ENCODE peak calls at places on chromosome 2, in six cellular contexts. One of them, this sample, is unnamed.

GRCh38 chr2:64186698-64187605 is 42.7 kb upstream of the PELI1 start:
- DNase-seq in dorsolateral prefrontal cortex: no peak
- DNase-seq in fibroblast of lung: no peak
- DNase-seq in brain microvascular endothelial cell: no peak
- DNase-seq in CD8-positive, alpha-beta T cell: no peak
- DNase-seq in fibroblast of pulmonary artery: peak
- DNase-seq in this sample: no peak

GRCh38 chr2:208049006-208049405 is 23.7 kb upstream of the PLEKHM3 start:
- DNase-seq in dorsolateral prefrontal cortex: no peak
- DNase-seq in fibroblast of pulmonary artery: no peak
- DNase-seq in CD8-positive, alpha-beta T cell: no peak
- DNase-seq in fibroblast of lung: peak
- DNase-seq in brain microvascular endothelial cell: no peak
- DNase-seq in this sample: no peak

GRCh38 chr2:181281206-181281832 is 175.9 kb upstream of the ITGA4 start:
- DNase-seq in dorsolateral prefrontal cortex: no peak
- DNase-seq in CD8-positive, alpha-beta T cell: no peak
- DNase-seq in fibroblast of pulmonary artery: no peak
- DNase-seq in brain microvascular endothelial cell: no peak
- DNase-seq in fibroblast of lung: peak
- DNase-seq in this sample: no peak

GRCh38 chr2:224570328-224570993 is 14.7 kb downstream of the CUL3 start:
- DNase-seq in CD8-positive, alpha-beta T cell: no peak
- DNase-seq in brain microvascular endothelial cell: no peak
- DNase-seq in fibroblast of lung: peak
- DNase-seq in dorsolateral prefrontal cortex: no peak
- DNase-seq in fibroblast of pulmonary artery: peak
- DNase-seq in this sample: no peak

GRCh38 chr2:108417254-108417653 is 31.8 kb upstream of the GCC2 start:
- DNase-seq in dorsolateral prefrontal cortex: no peak
- DNase-seq in fibroblast of pulmonary artery: no peak
- DNase-seq in brain microvascular endothelial cell: no peak
- DNase-seq in CD8-positive, alpha-beta T cell: no peak
- DNase-seq in fibroblast of lung: no peak
- DNase-seq in this sample: no peak

GRCh38 chr2:204152616-204153015 is 216.1 kb downstream of the ICOS start:
- DNase-seq in dorsolateral prefrontal cortex: no peak
- DNase-seq in fibroblast of lung: peak
- DNase-seq in brain microvascular endothelial cell: no peak
- DNase-seq in CD8-positive, alpha-beta T cell: no peak
- DNase-seq in fibroblast of pulmonary artery: no peak
- DNase-seq in this sample: no peak

GRCh38 chr2:134206573-134206972 is 47.3 kb upstream of the MGAT5 start:
- DNase-seq in dorsolateral prefrontal cortex: no peak
- DNase-seq in brain microvascular endothelial cell: peak
- DNase-seq in fibroblast of lung: peak
- DNase-seq in fibroblast of pulmonary artery: peak
- DNase-seq in CD8-positive, alpha-beta T cell: no peak
- DNase-seq in this sample: no peak

GRCh38 chr2:129237966-129238725 is 741.3 kb upstream of the RAB6C start:
- DNase-seq in brain microvascular endothelial cell: no peak
- DNase-seq in dorsolateral prefrontal cortex: no peak
- DNase-seq in fibroblast of lung: peak
- DNase-seq in CD8-positive, alpha-beta T cell: no peak
- DNase-seq in fibroblast of pulmonary artery: peak
- DNase-seq in this sample: no peak

GRCh38 chr2:70608373-70608772 is 54.7 kb upstream of the TGFA start:
- DNase-seq in fibroblast of pulmonary artery: no peak
- DNase-seq in CD8-positive, alpha-beta T cell: no peak
- DNase-seq in brain microvascular endothelial cell: no peak
- DNase-seq in dorsolateral prefrontal cortex: no peak
- DNase-seq in fibroblast of lung: peak
- DNase-seq in this sample: no peak

GRCh38 chr2:240519396-240520142 is 38.2 kb downstream of the ANKMY1 start:
- DNase-seq in fibroblast of lung: peak
- DNase-seq in fibroblast of pulmonary artery: peak
- DNase-seq in dorsolateral prefrontal cortex: no peak
- DNase-seq in CD8-positive, alpha-beta T cell: peak
- DNase-seq in brain microvascular endothelial cell: peak
- DNase-seq in this sample: no peak

GRCh38 chr2:191250400-191250799 is 5.2 kb downstream of the MYO1B start:
- DNase-seq in brain microvascular endothelial cell: no peak
- DNase-seq in CD8-positive, alpha-beta T cell: no peak
- DNase-seq in dorsolateral prefrontal cortex: no peak
- DNase-seq in fibroblast of lung: peak
- DNase-seq in fibroblast of pulmonary artery: peak
- DNase-seq in this sample: no peak

GRCh38 chr2:174442546-174443510 is 44.0 kb downstream of the GPR155 start:
- DNase-seq in brain microvascular endothelial cell: peak
- DNase-seq in fibroblast of lung: peak
- DNase-seq in CD8-positive, alpha-beta T cell: no peak
- DNase-seq in dorsolateral prefrontal cortex: no peak
- DNase-seq in fibroblast of pulmonary artery: peak
- DNase-seq in this sample: peak

GRCh38 chr2:23299796-23300195 is 85.2 kb upstream of the KLHL29 start:
- DNase-seq in brain microvascular endothelial cell: no peak
- DNase-seq in fibroblast of pulmonary artery: no peak
- DNase-seq in CD8-positive, alpha-beta T cell: no peak
- DNase-seq in dorsolateral prefrontal cortex: no peak
- DNase-seq in fibroblast of lung: no peak
- DNase-seq in this sample: no peak

GRCh38 chr2:1477196-1478040 is 64.2 kb downstream of the TPO start:
- DNase-seq in brain microvascular endothelial cell: no peak
- DNase-seq in fibroblast of lung: no peak
- DNase-seq in CD8-positive, alpha-beta T cell: no peak
- DNase-seq in fibroblast of pulmonary artery: no peak
- DNase-seq in dorsolateral prefrontal cortex: no peak
- DNase-seq in this sample: no peak

GRCh38 chr2:158779621-158780020 is 15.5 kb upstream of the DAPL1 start:
- DNase-seq in fibroblast of lung: no peak
- DNase-seq in CD8-positive, alpha-beta T cell: no peak
- DNase-seq in dorsolateral prefrontal cortex: no peak
- DNase-seq in fibroblast of pulmonary artery: peak
- DNase-seq in brain microvascular endothelial cell: no peak
- DNase-seq in this sample: no peak

GRCh38 chr2:218710334-218710686 is 325 bp upstream of the TTLL4 start:
- DNase-seq in dorsolateral prefrontal cortex: no peak
- DNase-seq in fibroblast of lung: no peak
- DNase-seq in brain microvascular endothelial cell: no peak
- DNase-seq in fibroblast of pulmonary artery: no peak
- DNase-seq in CD8-positive, alpha-beta T cell: no peak
- DNase-seq in this sample: no peak

GRCh38 chr2:290090-290722 is 2.3 kb upstream of the ALKAL2 start:
- DNase-seq in fibroblast of lung: peak
- DNase-seq in brain microvascular endothelial cell: peak
- DNase-seq in fibroblast of pulmonary artery: peak
- DNase-seq in dorsolateral prefrontal cortex: peak
- DNase-seq in CD8-positive, alpha-beta T cell: peak
- DNase-seq in this sample: peak

GRCh38 chr2:217878865-217879595 is 123.8 kb downstream of the TNS1 start:
- DNase-seq in brain microvascular endothelial cell: no peak
- DNase-seq in fibroblast of lung: no peak
- DNase-seq in dorsolateral prefrontal cortex: no peak
- DNase-seq in fibroblast of pulmonary artery: no peak
- DNase-seq in CD8-positive, alpha-beta T cell: no peak
- DNase-seq in this sample: no peak

GRCh38 chr2:180125245-180125962 is 118.3 kb upstream of the CWC22 start:
- DNase-seq in brain microvascular endothelial cell: peak
- DNase-seq in fibroblast of pulmonary artery: peak
- DNase-seq in fibroblast of lung: peak
- DNase-seq in dorsolateral prefrontal cortex: peak
- DNase-seq in CD8-positive, alpha-beta T cell: peak
- DNase-seq in this sample: peak

GRCh38 chr2:233471291-233472035 is 95.1 kb downstream of the USP40 start:
- DNase-seq in brain microvascular endothelial cell: no peak
- DNase-seq in dorsolateral prefrontal cortex: no peak
- DNase-seq in fibroblast of pulmonary artery: no peak
- DNase-seq in fibroblast of lung: no peak
- DNase-seq in CD8-positive, alpha-beta T cell: peak
- DNase-seq in this sample: no peak

GRCh38 chr2:188399159-188399558 is 107.5 kb downstream of the GULP1 start:
- DNase-seq in dorsolateral prefrontal cortex: no peak
- DNase-seq in fibroblast of pulmonary artery: peak
- DNase-seq in CD8-positive, alpha-beta T cell: no peak
- DNase-seq in fibroblast of lung: peak
- DNase-seq in brain microvascular endothelial cell: peak
- DNase-seq in this sample: no peak

GRCh38 chr2:241601841-241602240 is 35.1 kb downstream of the THAP4 start:
- DNase-seq in brain microvascular endothelial cell: no peak
- DNase-seq in fibroblast of pulmonary artery: no peak
- DNase-seq in fibroblast of lung: no peak
- DNase-seq in CD8-positive, alpha-beta T cell: no peak
- DNase-seq in dorsolateral prefrontal cortex: no peak
- DNase-seq in this sample: no peak

GRCh38 chr2:1791670-1792069 is 47.4 kb upstream of the PXDN start:
- DNase-seq in fibroblast of lung: no peak
- DNase-seq in brain microvascular endothelial cell: no peak
- DNase-seq in CD8-positive, alpha-beta T cell: no peak
- DNase-seq in dorsolateral prefrontal cortex: no peak
- DNase-seq in fibroblast of pulmonary artery: no peak
- DNase-seq in this sample: peak

GRCh38 chr2:33126973-33127372 is 180.2 kb downstream of the LTBP1 start:
- DNase-seq in brain microvascular endothelial cell: peak
- DNase-seq in fibroblast of lung: peak
- DNase-seq in dorsolateral prefrontal cortex: no peak
- DNase-seq in CD8-positive, alpha-beta T cell: no peak
- DNase-seq in fibroblast of pulmonary artery: no peak
- DNase-seq in this sample: no peak
- TF ChIP-seq CTCF in brain microvascular endothelial cell: no peak
- TF ChIP-seq CTCF in fibroblast of lung: no peak
- TF ChIP-seq CTCF in dorsolateral prefrontal cortex: no peak
- TF ChIP-seq CTCF in CD8-positive, alpha-beta T cell: no peak
- TF ChIP-seq CTCF in fibroblast of pulmonary artery: no peak
- TF ChIP-seq CTCF in this sample: no peak

GRCh38 chr2:201828235-201828634 is 21.9 kb downstream of the CDK15 start:
- DNase-seq in CD8-positive, alpha-beta T cell: no peak
- DNase-seq in dorsolateral prefrontal cortex: no peak
- DNase-seq in fibroblast of lung: no peak
- DNase-seq in fibroblast of pulmonary artery: no peak
- DNase-seq in brain microvascular endothelial cell: no peak
- DNase-seq in this sample: no peak

GRCh38 chr2:201820385-201821007 is 14.2 kb downstream of the CDK15 start:
- DNase-seq in fibroblast of lung: no peak
- DNase-seq in CD8-positive, alpha-beta T cell: no peak
- DNase-seq in brain microvascular endothelial cell: no peak
- DNase-seq in fibroblast of pulmonary artery: no peak
- DNase-seq in dorsolateral prefrontal cortex: no peak
- DNase-seq in this sample: no peak

GRCh38 chr2:201821080-201821479 is 14.7 kb downstream of the CDK15 start:
- DNase-seq in brain microvascular endothelial cell: no peak
- DNase-seq in fibroblast of lung: no peak
- DNase-seq in dorsolateral prefrontal cortex: no peak
- DNase-seq in fibroblast of pulmonary artery: no peak
- DNase-seq in CD8-positive, alpha-beta T cell: no peak
- DNase-seq in this sample: no peak

GRCh38 chr2:201827621-201828020 is 21.3 kb downstream of the CDK15 start:
- DNase-seq in fibroblast of lung: peak
- DNase-seq in CD8-positive, alpha-beta T cell: no peak
- DNase-seq in brain microvascular endothelial cell: no peak
- DNase-seq in fibroblast of pulmonary artery: no peak
- DNase-seq in dorsolateral prefrontal cortex: no peak
- DNase-seq in this sample: no peak

GRCh38 chr2:201824212-201824611 is 17.9 kb downstream of the CDK15 start:
- DNase-seq in fibroblast of lung: no peak
- DNase-seq in brain microvascular endothelial cell: no peak
- DNase-seq in CD8-positive, alpha-beta T cell: no peak
- DNase-seq in dorsolateral prefrontal cortex: no peak
- DNase-seq in fibroblast of pulmonary artery: no peak
- DNase-seq in this sample: no peak
- H3K4me3 ChIP-seq in fibroblast of lung: no peak
- H3K4me3 ChIP-seq in brain microvascular endothelial cell: no peak
- H3K4me3 ChIP-seq in CD8-positive, alpha-beta T cell: no peak
- H3K4me3 ChIP-seq in dorsolateral prefrontal cortex: no peak
- H3K4me3 ChIP-seq in fibroblast of pulmonary artery: no peak
- H3K4me3 ChIP-seq in this sample: no peak

GRCh38 chr2:102841107-102841840 is 79.4 kb downstream of the TMEM182 start:
- DNase-seq in fibroblast of pulmonary artery: peak
- DNase-seq in dorsolateral prefrontal cortex: peak
- DNase-seq in fibroblast of lung: peak
- DNase-seq in CD8-positive, alpha-beta T cell: no peak
- DNase-seq in brain microvascular endothelial cell: peak
- DNase-seq in this sample: no peak
- TF ChIP-seq CTCF in fibroblast of pulmonary artery: peak
- TF ChIP-seq CTCF in dorsolateral prefrontal cortex: peak
- TF ChIP-seq CTCF in fibroblast of lung: peak
- TF ChIP-seq CTCF in CD8-positive, alpha-beta T cell: no peak
- TF ChIP-seq CTCF in brain microvascular endothelial cell: peak
- TF ChIP-seq CTCF in this sample: peak

GRCh38 chr2:28342081-28342967 is 50.3 kb upstream of the FOSL2 start:
- DNase-seq in fibroblast of lung: peak
- DNase-seq in CD8-positive, alpha-beta T cell: no peak
- DNase-seq in fibroblast of pulmonary artery: peak
- DNase-seq in dorsolateral prefrontal cortex: no peak
- DNase-seq in brain microvascular endothelial cell: peak
- DNase-seq in this sample: no peak
- H3K4me3 ChIP-seq in fibroblast of lung: peak
- H3K4me3 ChIP-seq in CD8-positive, alpha-beta T cell: no peak
- H3K4me3 ChIP-seq in fibroblast of pulmonary artery: no peak
- H3K4me3 ChIP-seq in dorsolateral prefrontal cortex: no peak
- H3K4me3 ChIP-seq in brain microvascular endothelial cell: no peak
- H3K4me3 ChIP-seq in this sample: no peak

DNA sequence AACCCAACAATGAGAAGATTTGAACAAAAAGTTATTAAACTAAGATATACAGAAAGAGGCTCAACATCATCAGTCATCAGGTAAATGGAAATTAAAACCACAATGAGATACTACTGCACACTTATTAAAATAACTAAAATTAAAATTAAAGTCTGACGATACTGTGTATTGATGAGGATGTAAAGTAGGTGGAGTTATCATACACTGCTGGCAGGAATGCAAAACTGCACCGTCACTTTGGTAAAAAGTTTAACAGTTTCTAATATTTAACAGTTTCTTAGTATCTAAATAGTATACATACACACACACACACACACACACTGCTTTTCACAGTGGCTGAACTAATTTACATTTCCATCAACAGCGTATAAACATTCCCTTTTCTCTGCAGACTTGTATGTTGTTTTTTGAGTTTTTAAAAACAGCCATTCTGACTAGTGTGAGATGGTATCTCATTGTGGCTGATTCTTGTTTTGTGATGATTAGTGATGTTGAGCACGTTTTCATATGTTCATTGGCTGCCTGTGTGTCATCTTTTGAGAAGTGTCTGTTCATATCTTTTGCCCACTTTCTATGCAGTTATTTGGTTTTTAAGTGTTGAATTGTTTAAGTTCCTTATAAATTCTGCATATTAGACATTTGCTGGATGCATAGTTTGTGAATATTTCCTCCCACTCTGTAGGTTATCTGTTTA is 726.9 kb upstream of the CHAC2 start:
- DNase-seq in fibroblast of lung: no peak
- DNase-seq in dorsolateral prefrontal cortex: no peak
- DNase-seq in CD8-positive, alpha-beta T cell: no peak
- DNase-seq in brain microvascular endothelial cell: no peak
- DNase-seq in fibroblast of pulmonary artery: no peak
- DNase-seq in this sample: no peak
- TF ChIP-seq CTCF in fibroblast of lung: peak
- TF ChIP-seq CTCF in dorsolateral prefrontal cortex: no peak
- TF ChIP-seq CTCF in CD8-positive, alpha-beta T cell: no peak
- TF ChIP-seq CTCF in brain microvascular endothelial cell: peak
- TF ChIP-seq CTCF in fibroblast of pulmonary artery: no peak
- TF ChIP-seq CTCF in this sample: no peak